ENCODE peak calls at places on chromosomes 4 and X, in eight cellular contexts. S, P, L, N, C, G, W and I are unnamed samples. For H3K27me3, the result is how much of the 10 kb centered on the place peaks cover.

GRCh38 chr4:154779362-154779947 is 1.6 kb upstream of the RBM46 start:
- DNase-seq in W (no peak), L (no peak), C (no peak), N (peak), G (no peak), S (peak), P (no peak), I (no peak)

GRCh38 chrX:10120828-10121227 is 35.9 kb upstream of the CLCN4 start:
- DNase-seq in C (no peak), P (no peak), N (no peak), W (no peak), L (no peak), S (no peak), G (no peak), I (no peak)

GRCh38 chr4:168437192-168437938 is 42.9 kb downstream of the DDX60L start:
- DNase-seq in N (no peak), L (no peak), G (no peak), C (no peak), W (no peak), S (no peak), P (no peak), I (no peak)

GRCh38 chrX:48493890-48494364 is 14.9 kb upstream of the PORCN start:
- DNase-seq in G (no peak), N (peak), L (peak), P (no peak), C (no peak), W (peak), S (peak), I (no peak)

GRCh38 chr4:87843936-87844335 is 11.2 kb downstream of the MEPE start:
- DNase-seq in S (no peak), P (no peak), C (no peak), L (no peak), G (no peak), N (no peak), W (no peak), I (no peak)

GRCh38 chr4:184983660-184984356 is 34.5 kb upstream of the HELT start:
- DNase-seq in L (peak), N (peak), W (peak), S (peak), C (peak), P (peak), G (no peak), I (no peak)

GRCh38 chr4:6391852-6392188 is 80.6 kb downstream of the PPP2R2C start:
- DNase-seq in L (no peak), P (no peak), C (no peak), S (no peak), G (no peak), W (no peak), N (no peak), I (no peak)

GRCh38 chr4:2451036-2451520 is 17.8 kb upstream of the RNF4 start:
- DNase-seq in G (peak), N (no peak), W (no peak), L (no peak), C (no peak), P (no peak), S (no peak), I (no peak)

GRCh38 chr4:82284858-82285805 is 88.7 kb downstream of the HNRNPD start:
- DNase-seq in P (peak), G (peak), S (peak), C (peak), W (peak), N (peak), L (peak), I (peak)

GRCh38 chr4:56326363-56326762 is 60.9 kb downstream of the AASDH start:
- DNase-seq in N (no peak), G (no peak), L (no peak), W (no peak), P (no peak), C (no peak), S (no peak), I (no peak)

DNA sequence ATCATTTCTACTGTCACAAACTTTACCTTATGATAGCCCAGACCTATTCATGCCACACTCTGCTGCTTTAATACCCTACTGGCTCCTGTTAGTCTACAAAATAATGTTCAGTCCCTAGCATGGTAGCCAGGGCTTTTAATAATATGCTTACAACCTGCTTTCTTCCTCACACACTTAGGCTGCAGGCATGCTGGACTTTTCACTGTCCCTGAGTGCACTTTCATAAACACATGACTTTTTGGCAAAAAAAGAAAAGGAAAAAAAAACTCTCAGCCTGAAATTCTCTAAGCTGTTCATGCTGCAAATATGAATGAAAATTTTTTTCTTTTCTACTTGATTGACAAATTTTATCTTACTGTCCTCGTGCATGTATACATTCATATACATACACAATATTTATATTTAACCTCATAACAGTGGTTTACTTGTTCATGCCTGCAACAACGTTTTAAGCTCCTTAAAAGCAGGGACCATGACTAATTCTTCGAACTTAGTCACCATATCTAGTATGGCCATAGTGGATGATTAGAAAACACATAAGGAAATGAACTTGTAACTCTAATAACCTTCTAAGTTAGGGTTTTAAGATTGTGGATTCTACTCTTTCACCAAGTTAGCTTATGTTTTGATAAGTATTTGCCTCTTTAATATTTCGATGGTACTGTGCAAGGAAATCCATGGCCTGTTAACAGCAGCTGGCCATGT is 229.5 kb downstream of the SPCS3 start:
- DNase-seq in L (no peak), G (no peak), N (no peak), C (no peak), W (peak), P (no peak), S (no peak), I (no peak)
- H3K27ac ChIP-seq in L (no peak), G (no peak), N (no peak), C (no peak), W (peak), P (no peak), S (no peak), I (no peak)

GRCh38 chr4:10619855-10620254 is 64.7 kb downstream of the CLNK start:
- DNase-seq in N (no peak), G (no peak), L (no peak), S (no peak), P (no peak), W (no peak), C (no peak), I (no peak)
- H3K27me3 ChIP-seq in N (under half), G (under half), L (under half), S (under half), P (under half), W (under half), C (under half), I (under half)

GRCh38 chr4:85932371-85933305 is 427.2 kb downstream of the MAPK10 start:
- DNase-seq in G (no peak), C (no peak), N (no peak), P (no peak), W (no peak), L (peak), S (no peak), I (no peak)
- H3K27ac ChIP-seq in G (no peak), C (no peak), N (no peak), P (no peak), W (no peak), L (peak), S (no peak), I (no peak)

DNA sequence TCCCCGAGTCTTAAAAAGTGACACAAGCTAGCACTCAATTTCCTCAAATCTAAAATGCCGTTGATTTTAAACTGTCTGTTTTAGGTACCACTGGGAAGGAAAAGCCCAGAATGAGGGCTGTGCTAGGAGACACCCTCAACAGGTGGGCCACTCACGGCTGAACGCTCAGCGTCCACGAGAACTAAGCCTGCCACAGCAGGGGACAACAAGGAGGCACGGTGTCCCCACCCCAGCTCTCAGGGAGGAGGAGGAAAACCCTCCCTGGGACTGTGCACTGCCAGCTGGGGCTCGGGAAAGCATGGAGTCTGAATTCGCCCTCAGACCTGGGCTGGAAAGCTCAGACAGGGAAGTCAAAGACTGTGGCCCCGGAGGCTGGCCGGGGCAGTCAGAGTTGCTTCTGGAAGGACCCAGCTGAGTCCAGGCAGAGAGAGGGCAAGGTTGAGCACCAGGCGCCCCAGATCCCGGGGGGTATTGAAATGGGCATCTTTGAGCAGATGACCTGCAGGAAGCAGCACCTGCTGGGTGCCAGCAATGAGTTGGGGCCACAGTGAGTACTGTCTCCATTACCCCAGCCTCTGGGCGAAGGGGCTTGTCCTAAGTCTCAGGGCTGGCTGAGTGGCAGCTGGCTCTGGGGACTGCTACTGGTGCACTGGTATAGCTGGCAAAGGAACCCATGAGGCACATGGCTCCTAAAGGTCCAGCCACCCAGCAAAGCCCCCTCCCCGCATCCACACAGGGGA is 769 bp upstream of the CPZ start:
- DNase-seq in G (no peak), N (no peak), L (no peak), W (no peak), C (no peak), S (no peak), P (no peak), I (no peak)
- H3K27me3 ChIP-seq in G (half or more), N (half or more), L (under half), W (under half), C (under half), S (under half), P (under half), I (under half)